ENCODE peak calls at places on chromosomes 7 and 10, in five cellular contexts. J is COR-L47, D is C1 segment of cervical spinal cord, E is NCI-H1436 treated with DMSO at 0.1 percent for 48 hours, U is brain microvascular endothelial cell. W is an unnamed sample.

GRCh38 chr10:83990126-83990525 is 149.2 kb upstream of the GHITM start:
- DNase-seq in J (no peak), U (no peak), E (no peak), D (no peak), W (no peak)

GRCh38 chr10:93386496-93387369 is 95.4 kb downstream of the MYOF start:
- DNase-seq in E (no peak), D (no peak), J (no peak), U (peak; percentile 25), W (no peak)

GRCh38 chr10:6035926-6036575 is 26.1 kb downstream of the IL2RA start:
- DNase-seq in J (no peak), E (no peak), D (no peak), U (no peak), W (no peak)

GRCh38 chr10:483266-483665 is 206.2 kb downstream of the DIP2C start:
- DNase-seq in U (no peak), D (no peak), E (no peak), J (no peak), W (no peak)

GRCh38 chr10:100567249-100567648 is 31.5 kb downstream of the HIF1AN start:
- DNase-seq in E (no peak), D (no peak), U (no peak), J (no peak), W (no peak)

GRCh38 chr7:30020535-30020934 is 6.0 kb downstream of the FKBP14 start:
- DNase-seq in U (no peak), J (no peak), D (no peak), E (no peak), W (no peak)

GRCh38 chr7:140512317-140513000 is 33.2 kb upstream of the MKRN1 start:
- DNase-seq in E (no peak), D (no peak), U (no peak), J (peak; percentile 73), W (no peak)

GRCh38 chr10:117933036-117933435 is 113.7 kb downstream of the RAB11FIP2 start:
- DNase-seq in U (no peak), D (no peak), J (no peak), E (no peak), W (no peak)

GRCh38 chr7:2709553-2710165 is 21.7 kb downstream of the AMZ1 start:
- DNase-seq in J (peak; percentile 23), D (peak; percentile 52), U (no peak), E (no peak), W (no peak)

GRCh38 chr7:151176401-151176800 is 8.9 kb upstream of the GBX1 start:
- DNase-seq in E (no peak), D (no peak), J (no peak), U (no peak), W (no peak)

GRCh38 chr10:120963053-120963533 is 111.9 kb downstream of the WDR11 start:
- DNase-seq in E (no peak), D (no peak), J (no peak), U (no peak), W (no peak)

GRCh38 chr7:98314469-98314868 is 33.0 kb downstream of the BRI3 start:
- DNase-seq in J (no peak), U (no peak), D (no peak), E (no peak), W (no peak)

GRCh38 chr7:121202834-121203233 is 126.0 kb upstream of the WNT16 start:
- DNase-seq in E (no peak), D (no peak), U (no peak), J (no peak), W (no peak)

GRCh38 chr10:7503190-7503589 is 92.4 kb upstream of the SFMBT2 start:
- DNase-seq in D (no peak), E (no peak), U (no peak), J (no peak), W (no peak)

GRCh38 chr10:10235003-10235402 is 782.7 kb upstream of the CELF2 start:
- DNase-seq in U (peak; percentile 16), J (no peak), D (no peak), E (no peak), W (no peak)

GRCh38 chr10:58820862-58821559 is 308.3 kb downstream of the BICC1 start:
- DNase-seq in D (no peak), U (peak; percentile 55), E (no peak), J (no peak), W (peak; percentile 23)

GRCh38 chr10:55091691-55092328 is 290.8 kb upstream of the PCDH15 start:
- DNase-seq in D (no peak), E (no peak), J (peak; percentile 7), U (no peak), W (peak; percentile 9)

GRCh38 chr7:81666209-81666608 is 103.6 kb downstream of the HGF start:
- DNase-seq in J (no peak), E (no peak), U (no peak), D (no peak), W (no peak)

GRCh38 chr7:17557305-17557704 is 258.9 kb downstream of the AHR start:
- DNase-seq in J (no peak), E (no peak), D (no peak), U (no peak), W (peak; percentile 15)

GRCh38 chr10:4023997-4024396 is 239.0 kb upstream of the KLF6 start:
- DNase-seq in D (no peak), U (peak; percentile 67), J (no peak), E (no peak), W (no peak)

W was measured in astrocyte of the cerebellum.